ENCODE peak calls at places on chromosomes 2 and 18, in six cellular contexts. F is GM23338; U is CD8-positive, alpha-beta T cell; A is kidney; Z is H9; S is HCT116. I is an unnamed sample. For H3K4me1, the result is how much of the 10 kb centered on the place peaks cover.

GRCh38 chr2:174693344-174693743 is 70.9 kb downstream of the CHRNA1 start:
- DNase-seq in S (no peak), Z (peak), A (no peak), F (peak), U (no peak), I (no peak)

GRCh38 chr2:198004173-198004572 is 199.8 kb downstream of the PLCL1 start:
- DNase-seq in A (no peak), Z (no peak), F (no peak), U (no peak), S (no peak), I (no peak)

GRCh38 chr2:131123192-131123591 is 18.1 kb downstream of the PLEKHB2 start:
- DNase-seq in F (no peak), Z (no peak), U (no peak), A (no peak), S (no peak), I (no peak)

GRCh38 chr2:33673937-33674336 is 74.8 kb upstream of the FAM98A start:
- DNase-seq in A (no peak), F (peak), Z (no peak), S (peak), U (no peak), I (peak)

GRCh38 chr2:181646415-181646987 is 10.4 kb downstream of the CERKL start:
- DNase-seq in S (no peak), F (no peak), Z (no peak), U (no peak), A (no peak), I (no peak)

GRCh38 chr2:203025592-203025991 is 10.9 kb downstream of the NBEAL1 start:
- DNase-seq in U (no peak), F (no peak), S (no peak), Z (no peak), A (no peak), I (no peak)

GRCh38 chr2:157840568-157841156 is 35.5 kb downstream of the ACVR1 start:
- DNase-seq in A (peak), U (no peak), S (no peak), Z (peak), F (no peak), I (no peak)

GRCh38 chr2:158817596-158817995 is 22.5 kb downstream of the DAPL1 start:
- DNase-seq in F (no peak), U (no peak), Z (no peak), S (no peak), A (no peak), I (no peak)

GRCh38 chr2:34012728-34013302 is 413.7 kb upstream of the FAM98A start:
- DNase-seq in S (peak), Z (peak), F (peak), U (no peak), A (peak), I (peak)

GRCh38 chr2:238593678-238594077 is 167.0 kb downstream of the ASB1 start:
- DNase-seq in A (no peak), Z (no peak), S (no peak), U (no peak), F (no peak), I (no peak)

GRCh38 chr2:96430394-96430988 is 74.7 kb downstream of the NEURL3 start:
- DNase-seq in A (no peak), U (no peak), S (no peak), Z (no peak), F (no peak), I (peak)

GRCh38 chr18:45780568-45780967 is 44.9 kb upstream of the SIGLEC15 start:
- DNase-seq in S (no peak), F (no peak), A (no peak), Z (no peak), U (no peak), I (no peak)

GRCh38 chr2:68742638-68743037 is 8.0 kb downstream of the ARHGAP25 start:
- DNase-seq in S (no peak), F (no peak), A (no peak), U (no peak), Z (no peak), I (peak)

DNA sequence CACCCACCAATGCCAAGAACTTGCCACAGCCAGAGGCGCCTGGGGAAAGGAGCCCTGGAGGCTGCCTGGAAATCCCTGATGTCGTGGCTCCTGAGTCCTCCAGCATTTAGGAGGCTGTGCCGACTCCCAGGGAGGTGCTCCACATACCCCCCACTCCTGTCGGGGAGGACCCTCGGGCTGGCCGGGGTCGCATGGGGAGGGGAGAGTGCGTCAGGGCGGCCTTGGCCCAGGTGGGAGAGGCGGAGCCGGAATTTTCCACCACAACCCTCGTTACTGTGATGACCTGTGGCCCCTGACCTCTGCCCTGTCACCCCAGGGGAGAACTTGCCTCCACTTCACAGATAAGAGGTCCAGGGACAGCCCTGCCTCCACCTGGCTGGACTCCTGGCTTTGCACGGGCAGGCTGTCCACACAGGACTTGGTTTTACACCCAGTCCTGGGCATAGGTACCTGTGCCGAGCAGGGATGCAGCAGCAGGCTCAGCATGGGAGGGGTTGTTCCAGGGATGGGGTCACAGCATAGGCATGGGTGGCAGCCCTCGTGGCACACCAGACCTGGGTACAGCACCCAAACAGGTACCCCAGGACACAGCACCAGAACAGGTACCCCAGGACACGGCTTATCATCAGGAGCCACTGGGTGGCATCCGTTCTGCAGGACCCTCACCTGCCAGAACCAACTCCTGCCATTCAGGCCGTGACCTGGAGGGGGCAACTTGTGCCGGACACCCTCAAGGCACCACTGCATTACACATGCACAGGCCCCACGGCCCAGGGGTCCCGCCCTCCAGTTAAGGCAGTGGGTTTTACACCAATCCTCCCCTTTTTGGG is 12.3 kb upstream of the AGXT start:
- DNase-seq in S (peak), A (peak), U (no peak), Z (peak), F (peak), I (peak)
- TF ChIP-seq CTCF in S (peak), A (no peak), U (no peak), Z (peak), F (peak), I (peak)

GRCh38 chr2:116749994-116750393 is 1064.5 kb upstream of the DDX18 start:
- DNase-seq in U (no peak), Z (no peak), A (no peak), F (no peak), S (no peak), I (no peak)

DNA sequence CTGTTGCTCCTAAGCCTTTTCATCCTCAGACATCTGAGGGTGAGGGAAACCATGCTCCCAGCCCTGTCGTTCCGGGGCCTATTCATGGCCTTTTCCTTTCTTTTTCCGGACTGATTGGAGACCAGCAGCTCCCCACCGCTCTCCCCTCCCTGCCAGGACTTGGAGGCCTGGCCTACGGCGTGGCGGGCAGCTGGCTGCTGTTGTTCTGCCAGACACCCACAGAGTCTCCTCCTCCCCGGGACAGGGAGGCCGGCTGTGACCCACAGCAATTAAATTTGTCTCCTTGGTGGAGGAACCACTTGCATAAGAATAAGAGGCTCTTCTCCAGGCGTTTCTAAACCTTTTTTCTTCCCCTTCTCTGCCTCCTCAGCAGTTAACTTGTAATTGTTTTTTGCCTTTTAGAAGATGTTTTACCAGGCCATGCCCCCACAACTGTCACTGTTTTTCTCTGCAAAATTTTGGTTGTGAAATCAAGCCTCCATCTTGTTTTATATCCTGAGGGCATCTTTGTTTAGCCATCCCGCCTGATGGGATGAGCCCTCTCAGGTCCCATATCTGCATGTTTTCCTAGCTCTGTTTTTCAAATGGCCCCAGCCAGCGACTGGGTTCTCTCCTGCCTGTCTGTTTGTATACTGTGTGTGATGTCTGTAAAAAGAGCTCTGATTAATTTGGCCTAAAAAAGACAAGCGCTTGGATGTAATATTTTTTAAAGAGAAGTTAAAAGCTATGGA is 1060.0 kb upstream of the DDX18 start:
- DNase-seq in A (peak), U (no peak), Z (peak), S (no peak), F (peak), I (no peak)
- H3K27ac ChIP-seq in A (no peak), U (no peak), Z (no peak), S (no peak), F (no peak), I (no peak)

GRCh38 chr2:62660087-62660486 is 45.4 kb upstream of the EHBP1 start:
- DNase-seq in A (no peak), S (no peak), F (no peak), Z (no peak), U (no peak), I (no peak)

GRCh38 chr2:62661263-62661635 is 44.3 kb upstream of the EHBP1 start:
- DNase-seq in U (no peak), Z (no peak), A (no peak), S (no peak), F (peak), I (no peak)

GRCh38 chr2:62662131-62662530 is 43.4 kb upstream of the EHBP1 start:
- DNase-seq in S (no peak), U (no peak), F (no peak), Z (no peak), A (no peak), I (no peak)

GRCh38 chr2:62662548-62662947 is 43.0 kb upstream of the EHBP1 start:
- DNase-seq in A (no peak), U (no peak), F (peak), S (no peak), Z (no peak), I (no peak)

DNA sequence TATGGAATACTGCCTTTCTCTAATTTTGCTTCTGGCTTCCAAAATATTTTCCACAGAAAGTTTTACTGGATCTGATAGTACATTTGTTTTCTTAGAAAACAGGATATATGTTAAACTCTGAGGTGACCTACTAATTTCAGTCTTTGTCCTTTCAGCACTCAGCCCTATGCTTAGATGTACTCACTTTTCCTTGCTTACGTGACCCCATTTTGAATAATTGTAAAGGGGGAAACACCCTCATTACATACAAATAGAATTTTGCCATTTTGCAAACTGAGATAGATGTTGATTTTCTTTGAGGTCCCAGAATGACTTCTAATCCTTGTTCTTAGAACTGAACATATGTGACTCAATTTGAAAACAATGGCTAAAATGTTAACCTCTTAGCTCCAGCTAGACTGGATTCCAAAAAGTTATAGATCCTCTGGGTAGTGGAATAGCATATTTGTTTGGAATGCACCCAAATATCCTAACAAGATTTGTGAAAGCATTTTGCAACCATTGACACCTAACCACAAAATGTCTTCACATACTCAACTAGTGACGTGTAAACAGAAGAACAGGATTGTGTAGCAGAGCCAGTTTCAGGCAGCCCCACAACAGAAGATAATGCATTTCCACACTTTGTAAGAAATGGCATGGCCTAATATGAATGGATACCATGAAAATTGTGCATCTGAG is 44.8 kb upstream of the EHBP1 start:
- DNase-seq in A (no peak), U (no peak), S (no peak), F (no peak), Z (no peak), I (no peak)
- H3K4me1 ChIP-seq in A (under half), U (under half), S (under half), F (under half), Z (under half), I (under half)

GRCh38 chr2:153710128-153710527 is 161.6 kb upstream of the GALNT13 start:
- DNase-seq in A (no peak), F (no peak), S (no peak), U (no peak), Z (no peak), I (no peak)

GRCh38 chr2:153715218-153715617 is 156.5 kb upstream of the GALNT13 start:
- DNase-seq in Z (peak), F (peak), A (no peak), S (no peak), U (no peak), I (no peak)
- TF ChIP-seq CTCF in Z (no peak), F (no peak), A (no peak), S (no peak), U (no peak), I (no peak)

GRCh38 chr2:162545254-162545653 is 201.3 kb downstream of the GCA start:
- DNase-seq in F (no peak), U (no peak), Z (no peak), A (no peak), S (no peak), I (no peak)
- H3K27ac ChIP-seq in F (no peak), U (no peak), Z (no peak), A (no peak), S (no peak), I (no peak)

GRCh38 chr2:73983322-73984202 is 1.1 kb upstream of the TET3 start:
- DNase-seq in S (peak), F (peak), A (peak), U (no peak), Z (peak), I (peak)
- H3K4me1 ChIP-seq in S (half or more), F (half or more), A (under half), U (half or more), Z (under half), I (half or more)

DNA sequence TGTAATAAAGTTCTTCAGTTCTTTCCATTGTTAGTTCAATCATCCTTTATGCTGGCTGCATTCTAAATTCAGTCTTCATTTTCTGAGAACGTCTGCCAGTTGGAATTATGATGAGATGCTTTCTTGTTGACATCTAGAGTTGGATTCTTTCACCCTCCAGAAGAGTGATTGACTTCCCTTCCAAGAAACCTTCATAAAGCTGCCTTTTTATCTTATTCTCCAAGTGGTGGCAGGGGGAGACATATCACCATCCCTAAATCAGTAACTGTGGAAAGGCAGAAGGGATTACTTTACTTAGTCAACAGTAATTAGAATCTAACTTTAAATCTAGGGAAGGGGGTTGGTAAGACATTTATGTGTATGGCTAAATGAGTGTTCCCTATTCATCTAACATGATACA is 86.8 kb upstream of the GULP1 start:
- DNase-seq in U (no peak), Z (no peak), S (no peak), F (no peak), A (no peak), I (no peak)
- TF ChIP-seq CTCF in U (no peak), Z (peak), S (no peak), F (peak), A (no peak), I (no peak)

I was measured in OCI-LY7.